ENCODE peak calls at places on chromosomes 11 and 22, in six cellular contexts. G is GM12891, W is K562, T is HepG2, X is H1, J is GM12878. M is an unnamed sample.

GRCh38 chr11:1952806-1953482 is 5.8 kb downstream of the MRPL23 start:
- DNase-seq in G (no peak), W (no peak), T (no peak), X (no peak), J (no peak), M (no peak)

GRCh38 chr22:40818747-40819662 is at the start of gene SLC25A17:
- DNase-seq in G (peak; percentile 90), W (peak; percentile 95), T (peak; percentile 76), X (peak; percentile 89), J (peak; percentile 39), M (peak; percentile 93)

GRCh38 chr22:47197735-47198500 is 435.5 kb downstream of the TBC1D22A start:
- DNase-seq in G (no peak), W (no peak), T (no peak), X (no peak), J (no peak), M (no peak)

GRCh38 chr22:30837531-30837930 is 131.0 kb downstream of the MORC2 start:
- DNase-seq in G (no peak), W (no peak), T (no peak), X (no peak), J (no peak), M (no peak)

GRCh38 chr22:23527971-23528740 is 51.9 kb downstream of the IGLL1 start:
- DNase-seq in G (no peak), W (no peak), T (no peak), X (no peak), J (no peak), M (no peak)

GRCh38 chr11:34468209-34468841 is 29.6 kb downstream of the CAT start:
- DNase-seq in G (peak; percentile 22), W (peak; percentile 40), T (peak; percentile 30), X (peak; percentile 57), J (no peak), M (peak; percentile 27)

GRCh38 chr11:83764643-83765042 is 478.5 kb upstream of the CCDC90B start:
- DNase-seq in G (no peak), W (no peak), T (no peak), X (no peak), J (no peak), M (no peak)

GRCh38 chr11:94525933-94526332 is 13.7 kb downstream of the C11orf97 start:
- DNase-seq in G (no peak), W (no peak), T (no peak), X (no peak), J (no peak), M (no peak)

GRCh38 chr22:17916226-17916889 is 108.0 kb downstream of the MICAL3 start:
- DNase-seq in G (no peak), W (peak; percentile 84), T (no peak), X (no peak), J (no peak), M (no peak)

GRCh38 chr11:70225629-70226582 is 22.8 kb downstream of the FADD start:
- DNase-seq in G (no peak), W (no peak), T (no peak), X (no peak), J (no peak), M (no peak)

GRCh38 chr11:69799582-69799981 is 19.6 kb downstream of the FGF3 start:
- DNase-seq in G (no peak), W (peak; percentile 82), T (peak; percentile 23), X (no peak), J (no peak), M (no peak)

GRCh38 chr11:114025329-114025907 is 34.1 kb upstream of the ZBTB16 start:
- DNase-seq in G (no peak), W (no peak), T (no peak), X (no peak), J (no peak), M (no peak)

GRCh38 chr11:129861702-129862107 is 33.7 kb downstream of the NFRKB start:
- DNase-seq in G (no peak), W (no peak), T (peak; percentile 93), X (no peak), J (no peak), M (no peak)

GRCh38 chr11:29305456-29306232 is 711.2 kb downstream of the KCNA4 start:
- DNase-seq in G (no peak), W (no peak), T (no peak), X (no peak), J (no peak), M (no peak)

GRCh38 chr11:133919330-133920108 is 37.2 kb downstream of the IGSF9B start:
- DNase-seq in G (no peak), W (no peak), T (no peak), X (peak; percentile 57), J (no peak), M (no peak)

GRCh38 chr11:130522284-130522961 is 74.0 kb downstream of the ADAMTS15 start:
- DNase-seq in G (no peak), W (peak; percentile 80), T (peak; percentile 10), X (peak; percentile 67), J (no peak), M (no peak)

GRCh38 chr11:116896211-116896610 is 58.8 kb upstream of the APOA1 start:
- DNase-seq in G (no peak), W (no peak), T (no peak), X (no peak), J (no peak), M (no peak)

GRCh38 chr11:80167766-80168165 is 726.9 kb upstream of the TENM4 start:
- DNase-seq in G (no peak), W (no peak), T (no peak), X (no peak), J (no peak), M (no peak)

GRCh38 chr11:2807801-2808241 is 77.8 kb downstream of the CDKN1C start:
- DNase-seq in G (no peak), W (no peak), T (no peak), X (no peak), J (no peak), M (no peak)

GRCh38 chr11:94678236-94678635 is 89.9 kb upstream of the AMOTL1 start:
- DNase-seq in G (no peak), W (no peak), T (no peak), X (peak; percentile 36), J (no peak), M (no peak)

GRCh38 chr11:69651834-69652620 is 11.1 kb downstream of the CCND1 start:
- DNase-seq in G (no peak), W (no peak), T (no peak), X (no peak), J (no peak), M (no peak)

GRCh38 chr11:125413226-125413625 is 82.8 kb downstream of the FEZ1 start:
- DNase-seq in G (no peak), W (no peak), T (no peak), X (no peak), J (no peak), M (no peak)

GRCh38 chr11:93000511-93001476 is 31.3 kb downstream of the MTNR1B start:
- DNase-seq in G (no peak), W (peak; percentile 53), T (peak; percentile 10), X (no peak), J (no peak), M (no peak)

GRCh38 chr11:35424157-35424945 is 5.0 kb upstream of the SLC1A2 start:
- DNase-seq in G (no peak), W (no peak), T (no peak), X (no peak), J (no peak), M (no peak)

GRCh38 chr11:69439651-69440464 is 41.6 kb upstream of the LINC01488 start:
- DNase-seq in G (no peak), W (no peak), T (no peak), X (no peak), J (no peak), M (no peak)

GRCh38 chr11:3745161-3745560 is 52.2 kb downstream of the NUP98 start:
- DNase-seq in G (no peak), W (no peak), T (no peak), X (no peak), J (no peak), M (no peak)

GRCh38 chr11:92556435-92556834 is 331.8 kb downstream of the FAT3 start:
- DNase-seq in G (no peak), W (no peak), T (no peak), X (no peak), J (no peak), M (no peak)

GRCh38 chr22:28008649-28009048 is 89.6 kb upstream of the PITPNB start:
- DNase-seq in G (no peak), W (no peak), T (no peak), X (no peak), J (no peak), M (no peak)

GRCh38 chr22:28005513-28005912 is 86.5 kb upstream of the PITPNB start:
- DNase-seq in G (no peak), W (no peak), T (no peak), X (no peak), J (no peak), M (no peak)

GRCh38 chr22:28004021-28004420 is 85.0 kb upstream of the PITPNB start:
- DNase-seq in G (no peak), W (no peak), T (no peak), X (no peak), J (no peak), M (no peak)

GRCh38 chr22:28008056-28008455 is 89.0 kb upstream of the PITPNB start:
- DNase-seq in G (no peak), W (no peak), T (no peak), X (no peak), J (no peak), M (no peak)

GRCh38 chr22:28006271-28006670 is 87.2 kb upstream of the PITPNB start:
- DNase-seq in G (no peak), W (no peak), T (no peak), X (no peak), J (no peak), M (no peak)
- TF ChIP-seq POLR2A in G (no peak), W (no peak), T (no peak), X (no peak), J (no peak), M (no peak)

DNA sequence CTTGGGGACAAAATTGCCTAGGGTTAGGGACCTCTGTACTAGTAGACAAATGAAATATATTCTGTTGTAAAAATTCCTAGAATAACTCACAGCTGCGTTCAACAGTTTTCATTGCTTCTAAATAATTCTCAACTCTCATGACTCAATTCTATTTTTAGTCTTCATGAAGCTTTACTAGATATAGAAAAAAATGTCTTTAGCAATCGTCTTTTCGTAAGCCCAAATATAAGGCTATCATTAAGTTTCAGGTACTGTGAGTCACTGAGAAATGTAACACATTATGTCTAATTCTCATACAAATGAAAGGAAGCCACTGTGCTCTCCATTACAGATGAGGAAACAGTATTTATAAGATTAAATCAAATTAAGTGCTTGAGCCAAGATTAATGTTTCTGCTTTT is 6.4 kb downstream of the MMP12 start:
- DNase-seq in G (no peak), W (no peak), T (no peak), X (no peak), J (no peak), M (no peak)
- TF ChIP-seq TAF1 in G (no peak), W (no peak), T (no peak), X (no peak), J (no peak), M (no peak)

DNA sequence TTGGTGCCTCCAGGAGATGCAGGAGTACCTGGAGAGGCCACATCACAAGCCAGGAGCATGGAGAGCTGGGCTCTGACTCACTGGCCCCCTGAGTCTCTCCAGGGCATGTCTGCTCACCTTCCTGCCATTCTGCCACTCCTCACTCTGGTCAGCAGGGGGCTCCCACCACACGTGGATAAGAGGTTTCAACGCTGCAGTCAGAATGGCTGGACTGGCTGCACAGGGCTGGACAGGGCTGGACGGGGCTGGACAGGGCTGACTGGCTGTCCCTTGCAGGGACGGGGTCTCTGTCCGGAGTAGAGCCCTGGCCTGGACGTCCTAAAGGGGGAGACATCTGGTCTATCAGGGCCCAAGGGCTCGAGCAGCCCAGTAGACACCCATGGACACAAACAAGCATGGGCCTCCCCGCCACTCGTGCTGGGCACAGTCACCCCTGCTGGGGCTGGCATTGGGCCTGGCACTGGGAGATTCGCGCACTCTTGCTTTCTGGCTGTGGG is 34.6 kb downstream of the CYTH4 start:
- DNase-seq in G (peak; percentile 88), W (peak; percentile 78), T (peak; percentile 83), X (peak; percentile 85), J (no peak), M (peak; percentile 88)
- TF ChIP-seq POLR2AphosphoS5 in G (no peak), W (no peak), T (no peak), X (no peak), J (no peak), M (no peak)

GRCh38 chr11:44174846-44175245 is 79.4 kb downstream of the EXT2 start:
- DNase-seq in G (no peak), W (peak; percentile 20), T (no peak), X (no peak), J (no peak), M (no peak)
- TF ChIP-seq POLR2A in G (no peak), W (no peak), T (no peak), X (no peak), J (no peak), M (no peak)